ENCODE peak calls at places on chromosomes 11 and 22, in ten cellular contexts. F is endothelial cell of umbilical vein; A is activated naive CD8-positive, alpha-beta T cell treated with anti-CD3 and anti-CD28 coated beads, Interleukin-2, amount 50 U/mL, for 24 hours; L is EH; S is Panc1; X is GM10248; V is Right ventricle myocardium inferior; P is colonic mucosa; H is KBM-7; K is HCEC 1CT. Q is an unnamed sample.

GRCh38 chr11:2697871-2698270 is 1.9 kb downstream of the KCNQ1OT1 start:
- DNase-seq in F (no peak), A (no peak), L (peak; percentile 8), S (no peak), X (no peak), V (no peak), P (no peak), H (no peak), K (no peak), Q (no peak)

GRCh38 chr11:69958308-69958707 is 119.8 kb upstream of the ANO1 start:
- DNase-seq in F (no peak), A (no peak), L (peak; percentile 93), S (no peak), X (no peak), V (no peak), P (no peak), H (no peak), K (no peak), Q (no peak)

GRCh38 chr11:70542406-70542805 is 144.1 kb downstream of the CTTN start:
- DNase-seq in F (no peak), A (no peak), L (no peak), S (no peak), X (no peak), V (no peak), P (no peak), H (no peak), K (no peak), Q (no peak)

GRCh38 chr11:47950396-47950795 is 30.0 kb upstream of the PTPRJ start:
- DNase-seq in F (no peak), A (peak; percentile 61), L (no peak), S (no peak), X (no peak), V (no peak), P (no peak), H (peak; percentile 41), K (no peak), Q (no peak)

GRCh38 chr22:21564411-21564810 is 3.1 kb upstream of the UBE2L3 start:
- DNase-seq in F (no peak), A (no peak), L (no peak), S (no peak), X (peak; percentile 10), V (no peak), P (no peak), H (no peak), K (no peak), Q (no peak)

GRCh38 chr11:120575461-120575860 is 63.9 kb downstream of the GRIK4 start:
- DNase-seq in F (no peak), A (no peak), L (no peak), S (no peak), X (no peak), V (no peak), P (no peak), H (no peak), K (no peak), Q (no peak)

GRCh38 chr11:76073716-76074115 is 132.6 kb downstream of the WNT11 start:
- DNase-seq in F (peak; percentile 55), A (no peak), L (peak; percentile 73), S (no peak), X (no peak), V (no peak), P (no peak), H (no peak), K (peak; percentile 42), Q (peak; percentile 61)

GRCh38 chr22:45429921-45430775 is 16.7 kb downstream of the RIBC2 start:
- DNase-seq in F (no peak), A (no peak), L (no peak), S (no peak), X (no peak), V (no peak), P (no peak), H (no peak), K (no peak), Q (no peak)

GRCh38 chr11:77093056-77093891 is 9.4 kb upstream of the OMP start:
- DNase-seq in F (no peak), A (no peak), L (no peak), S (no peak), X (no peak), V (no peak), P (no peak), H (no peak), K (no peak), Q (no peak)

GRCh38 chr11:131481317-131481716 is 110.9 kb downstream of the NTM start:
- DNase-seq in F (no peak), A (no peak), L (no peak), S (no peak), X (no peak), V (no peak), P (no peak), H (no peak), K (no peak), Q (no peak)

GRCh38 chr11:109422755-109423113 is 744 bp downstream of the C11orf87 start:
- DNase-seq in F (no peak), A (no peak), L (peak; percentile 9), S (no peak), X (peak; percentile 13), V (no peak), P (no peak), H (no peak), K (no peak), Q (no peak)

GRCh38 chr11:135027461-135027860 is 615.4 kb upstream of the B3GAT1 start:
- DNase-seq in F (peak; percentile 38), A (peak; percentile 13), L (peak; percentile 36), S (no peak), X (peak; percentile 29), V (no peak), P (no peak), H (peak; percentile 26), K (no peak), Q (no peak)